ENCODE peak calls at places on chromosomes 5 and 9, in eight cellular contexts. H is Daoy; F is GM10248; Y is activated naive CD8-positive, alpha-beta T cell treated with anti-CD3 and anti-CD28 coated beads for 36 hours; I is CD4-positive, alpha-beta T cell; J is GM12865; B is right lobe of liver; Z is amniotic stem cell. Q is an unnamed sample.

GRCh38 chr5:149429839-149430721 is 51.0 kb upstream of the IL17B start:
- DNase-seq in H (no peak), F (no peak), Y (no peak), I (no peak), J (peak), B (peak), Z (no peak), Q (no peak)

GRCh38 chr9:89815903-89816573 is 211.2 kb downstream of the GADD45G start:
- DNase-seq in H (no peak), F (peak), Y (peak), I (no peak), J (peak), B (no peak), Z (no peak), Q (peak)

GRCh38 chr5:106865279-106865678 is 805.5 kb downstream of the EFNA5 start:
- DNase-seq in H (no peak), F (no peak), Y (no peak), I (no peak), J (no peak), B (no peak), Z (no peak), Q (peak)

GRCh38 chr9:89988458-89988857 is 383.6 kb downstream of the GADD45G start:
- DNase-seq in H (no peak), F (no peak), Y (no peak), I (no peak), J (no peak), B (no peak), Z (no peak), Q (no peak)

GRCh38 chr5:126912607-126913006 is 117.8 kb downstream of the MARCHF3 start:
- DNase-seq in H (no peak), F (no peak), Y (no peak), I (no peak), J (no peak), B (no peak), Z (no peak), Q (no peak)

GRCh38 chr9:137085918-137086530 is 761 bp upstream of the MAN1B1 start:
- DNase-seq in H (peak), F (no peak), Y (peak), I (no peak), J (peak), B (peak), Z (no peak), Q (peak)

GRCh38 chr5:74250304-74251102 is 390.0 kb downstream of the ENC1 start:
- DNase-seq in H (no peak), F (no peak), Y (no peak), I (no peak), J (no peak), B (no peak), Z (no peak), Q (no peak)

GRCh38 chr5:17132444-17133083 is 84.9 kb upstream of the BASP1 start:
- DNase-seq in H (no peak), F (peak), Y (no peak), I (no peak), J (peak), B (no peak), Z (peak), Q (peak)

GRCh38 chr9:35102465-35102768 is 514 bp downstream of the STOML2 start:
- DNase-seq in H (peak), F (no peak), Y (peak), I (no peak), J (no peak), B (no peak), Z (no peak), Q (no peak)

GRCh38 chr5:40436535-40437237 is 243.0 kb upstream of the PTGER4 start:
- DNase-seq in H (no peak), F (peak), Y (peak), I (peak), J (peak), B (no peak), Z (no peak), Q (no peak)

GRCh38 chr9:88559661-88560060 is 24.7 kb downstream of the NXNL2 start:
- DNase-seq in H (no peak), F (no peak), Y (no peak), I (no peak), J (no peak), B (no peak), Z (no peak), Q (no peak)

GRCh38 chr5:122221857-122222256 is 90.2 kb upstream of the SNCAIP start:
- DNase-seq in H (no peak), F (no peak), Y (no peak), I (no peak), J (no peak), B (no peak), Z (no peak), Q (no peak)

Q was measured in MM.1S.